ENCODE peak calls at places on chromosomes 2 and 18, in eight cellular contexts. One of them, this sample, is unnamed.

GRCh38 chr2:35343135-35343534 is 1012.4 kb upstream of the CRIM1 start:
- DNase-seq in adrenal gland: no peak
- DNase-seq in WTC11: no peak
- DNase-seq in retinal pigment epithelial cell: no peak
- DNase-seq in fibroblast of pulmonary artery: no peak
- DNase-seq in psoas muscle: no peak
- DNase-seq in brain microvascular endothelial cell: no peak
- DNase-seq in lower lobe of right lung: no peak
- DNase-seq in this sample: no peak

GRCh38 chr2:225270861-225271260 is 128.6 kb upstream of the NYAP2 start:
- DNase-seq in adrenal gland: no peak
- DNase-seq in WTC11: no peak
- DNase-seq in retinal pigment epithelial cell: peak; percentile 62
- DNase-seq in fibroblast of pulmonary artery: peak; percentile 52
- DNase-seq in psoas muscle: no peak
- DNase-seq in brain microvascular endothelial cell: peak; percentile 45
- DNase-seq in lower lobe of right lung: no peak
- DNase-seq in this sample: no peak

GRCh38 chr2:15984367-15985255 is 44.3 kb downstream of the MYCN start:
- DNase-seq in adrenal gland: peak; percentile 74
- DNase-seq in WTC11: peak; percentile 44
- DNase-seq in retinal pigment epithelial cell: no peak
- DNase-seq in fibroblast of pulmonary artery: no peak
- DNase-seq in psoas muscle: peak; percentile 24
- DNase-seq in brain microvascular endothelial cell: no peak
- DNase-seq in lower lobe of right lung: no peak
- DNase-seq in this sample: no peak

GRCh38 chr2:23602113-23602512 is 217.1 kb downstream of the KLHL29 start:
- DNase-seq in adrenal gland: peak; percentile 87
- DNase-seq in WTC11: no peak
- DNase-seq in retinal pigment epithelial cell: no peak
- DNase-seq in fibroblast of pulmonary artery: peak; percentile 66
- DNase-seq in psoas muscle: peak; percentile 86
- DNase-seq in brain microvascular endothelial cell: peak; percentile 86
- DNase-seq in lower lobe of right lung: no peak
- DNase-seq in this sample: peak; percentile 97

GRCh38 chr2:112712903-112713584 is 7.8 kb upstream of the NT5DC4 start:
- DNase-seq in adrenal gland: peak; percentile 65
- DNase-seq in WTC11: no peak
- DNase-seq in retinal pigment epithelial cell: no peak
- DNase-seq in fibroblast of pulmonary artery: peak; percentile 84
- DNase-seq in psoas muscle: no peak
- DNase-seq in brain microvascular endothelial cell: peak; percentile 97
- DNase-seq in lower lobe of right lung: no peak
- DNase-seq in this sample: no peak

GRCh38 chr2:66578853-66579158 is 143.9 kb downstream of the MEIS1 start:
- DNase-seq in adrenal gland: no peak
- DNase-seq in WTC11: no peak
- DNase-seq in retinal pigment epithelial cell: no peak
- DNase-seq in fibroblast of pulmonary artery: no peak
- DNase-seq in psoas muscle: no peak
- DNase-seq in brain microvascular endothelial cell: no peak
- DNase-seq in lower lobe of right lung: no peak
- DNase-seq in this sample: no peak

GRCh38 chr2:218736535-218736934 is 25.9 kb downstream of the TTLL4 start:
- DNase-seq in adrenal gland: no peak
- DNase-seq in WTC11: no peak
- DNase-seq in retinal pigment epithelial cell: no peak
- DNase-seq in fibroblast of pulmonary artery: no peak
- DNase-seq in psoas muscle: no peak
- DNase-seq in brain microvascular endothelial cell: no peak
- DNase-seq in lower lobe of right lung: no peak
- DNase-seq in this sample: no peak

GRCh38 chr2:199739413-199740110 is 111.4 kb downstream of the FTCDNL1 start:
- DNase-seq in adrenal gland: peak; percentile 87
- DNase-seq in WTC11: peak; percentile 86
- DNase-seq in retinal pigment epithelial cell: no peak
- DNase-seq in fibroblast of pulmonary artery: peak; percentile 60
- DNase-seq in psoas muscle: peak; percentile 51
- DNase-seq in brain microvascular endothelial cell: peak; percentile 57
- DNase-seq in lower lobe of right lung: peak; percentile 81
- DNase-seq in this sample: no peak

GRCh38 chr2:227503433-227504406 is 31.8 kb downstream of the AGFG1 start:
- DNase-seq in adrenal gland: peak; percentile 87
- DNase-seq in WTC11: no peak
- DNase-seq in retinal pigment epithelial cell: no peak
- DNase-seq in fibroblast of pulmonary artery: peak; percentile 50
- DNase-seq in psoas muscle: peak; percentile 37
- DNase-seq in brain microvascular endothelial cell: peak; percentile 31
- DNase-seq in lower lobe of right lung: no peak
- DNase-seq in this sample: no peak

GRCh38 chr2:40431600-40431955 is 20.3 kb downstream of the SLC8A1 start:
- DNase-seq in adrenal gland: peak; percentile 59
- DNase-seq in WTC11: no peak
- DNase-seq in retinal pigment epithelial cell: no peak
- DNase-seq in fibroblast of pulmonary artery: peak; percentile 68
- DNase-seq in psoas muscle: no peak
- DNase-seq in brain microvascular endothelial cell: peak; percentile 29
- DNase-seq in lower lobe of right lung: peak; percentile 53
- DNase-seq in this sample: no peak

GRCh38 chr18:59994357-59994756 is 94.6 kb downstream of the PMAIP1 start:
- DNase-seq in adrenal gland: no peak
- DNase-seq in WTC11: no peak
- DNase-seq in retinal pigment epithelial cell: no peak
- DNase-seq in fibroblast of pulmonary artery: peak; percentile 18
- DNase-seq in psoas muscle: no peak
- DNase-seq in brain microvascular endothelial cell: no peak
- DNase-seq in lower lobe of right lung: no peak
- DNase-seq in this sample: no peak

GRCh38 chr2:197327776-197328169 is 17.2 kb upstream of the ANKRD44 start:
- DNase-seq in adrenal gland: no peak
- DNase-seq in WTC11: no peak
- DNase-seq in retinal pigment epithelial cell: no peak
- DNase-seq in fibroblast of pulmonary artery: no peak
- DNase-seq in psoas muscle: no peak
- DNase-seq in brain microvascular endothelial cell: no peak
- DNase-seq in lower lobe of right lung: no peak
- DNase-seq in this sample: no peak

GRCh38 chr2:176176233-176176632 is 12.2 kb upstream of the HOXD1 start:
- DNase-seq in adrenal gland: no peak
- DNase-seq in WTC11: no peak
- DNase-seq in retinal pigment epithelial cell: no peak
- DNase-seq in fibroblast of pulmonary artery: no peak
- DNase-seq in psoas muscle: no peak
- DNase-seq in brain microvascular endothelial cell: no peak
- DNase-seq in lower lobe of right lung: no peak
- DNase-seq in this sample: no peak

GRCh38 chr2:30072250-30072842 is 74.5 kb upstream of the YPEL5 start:
- DNase-seq in adrenal gland: peak; percentile 91
- DNase-seq in WTC11: peak; percentile 81
- DNase-seq in retinal pigment epithelial cell: peak; percentile 15
- DNase-seq in fibroblast of pulmonary artery: peak; percentile 82
- DNase-seq in psoas muscle: peak; percentile 28
- DNase-seq in brain microvascular endothelial cell: peak; percentile 85
- DNase-seq in lower lobe of right lung: no peak
- DNase-seq in this sample: no peak

GRCh38 chr2:236663267-236663666 is 93.6 kb downstream of the ACKR3 start:
- DNase-seq in adrenal gland: no peak
- DNase-seq in WTC11: no peak
- DNase-seq in retinal pigment epithelial cell: peak; percentile 71
- DNase-seq in fibroblast of pulmonary artery: peak; percentile 51
- DNase-seq in psoas muscle: peak; percentile 76
- DNase-seq in brain microvascular endothelial cell: no peak
- DNase-seq in lower lobe of right lung: no peak
- DNase-seq in this sample: no peak

GRCh38 chr2:16365391-16365790 is 300.2 kb downstream of the CYRIA start:
- DNase-seq in adrenal gland: no peak
- DNase-seq in WTC11: no peak
- DNase-seq in retinal pigment epithelial cell: no peak
- DNase-seq in fibroblast of pulmonary artery: no peak
- DNase-seq in psoas muscle: no peak
- DNase-seq in brain microvascular endothelial cell: no peak
- DNase-seq in lower lobe of right lung: no peak
- DNase-seq in this sample: no peak

GRCh38 chr2:226813148-226813701 is 13.6 kb upstream of the IRS1 start:
- DNase-seq in adrenal gland: no peak
- DNase-seq in WTC11: peak; percentile 26
- DNase-seq in retinal pigment epithelial cell: no peak
- DNase-seq in fibroblast of pulmonary artery: no peak
- DNase-seq in psoas muscle: no peak
- DNase-seq in brain microvascular endothelial cell: peak; percentile 37
- DNase-seq in lower lobe of right lung: no peak
- DNase-seq in this sample: no peak

GRCh38 chr2:22893773-22894517 is 491.0 kb upstream of the KLHL29 start:
- DNase-seq in adrenal gland: no peak
- DNase-seq in WTC11: no peak
- DNase-seq in retinal pigment epithelial cell: no peak
- DNase-seq in fibroblast of pulmonary artery: no peak
- DNase-seq in psoas muscle: no peak
- DNase-seq in brain microvascular endothelial cell: no peak
- DNase-seq in lower lobe of right lung: no peak
- DNase-seq in this sample: no peak

GRCh38 chr2:196131384-196131861 is 40.0 kb downstream of the STK17B start:
- DNase-seq in adrenal gland: peak; percentile 66
- DNase-seq in WTC11: peak; percentile 67
- DNase-seq in retinal pigment epithelial cell: no peak
- DNase-seq in fibroblast of pulmonary artery: peak; percentile 49
- DNase-seq in psoas muscle: peak; percentile 29
- DNase-seq in brain microvascular endothelial cell: peak; percentile 47
- DNase-seq in lower lobe of right lung: peak; percentile 55
- DNase-seq in this sample: no peak
- TF ChIP-seq CTCF in adrenal gland: no peak
- TF ChIP-seq CTCF in WTC11: peak; percentile 57
- TF ChIP-seq CTCF in retinal pigment epithelial cell: peak; percentile 8
- TF ChIP-seq CTCF in fibroblast of pulmonary artery: peak; percentile 28
- TF ChIP-seq CTCF in psoas muscle: peak; percentile 18
- TF ChIP-seq CTCF in brain microvascular endothelial cell: peak; percentile 66
- TF ChIP-seq CTCF in lower lobe of right lung: peak; percentile 55
- TF ChIP-seq CTCF in this sample: peak; percentile 81

GRCh38 chr2:182132605-182133004 is 147.0 kb downstream of the PPP1R1C start:
- DNase-seq in adrenal gland: no peak
- DNase-seq in WTC11: no peak
- DNase-seq in retinal pigment epithelial cell: no peak
- DNase-seq in fibroblast of pulmonary artery: peak; percentile 31
- DNase-seq in psoas muscle: no peak
- DNase-seq in brain microvascular endothelial cell: no peak
- DNase-seq in lower lobe of right lung: no peak
- DNase-seq in this sample: no peak
- TF ChIP-seq CTCF in adrenal gland: no peak
- TF ChIP-seq CTCF in WTC11: no peak
- TF ChIP-seq CTCF in retinal pigment epithelial cell: peak; percentile 48
- TF ChIP-seq CTCF in fibroblast of pulmonary artery: peak; percentile 21
- TF ChIP-seq CTCF in psoas muscle: no peak
- TF ChIP-seq CTCF in brain microvascular endothelial cell: peak; percentile 44
- TF ChIP-seq CTCF in lower lobe of right lung: no peak
- TF ChIP-seq CTCF in this sample: peak; percentile 81

DNA sequence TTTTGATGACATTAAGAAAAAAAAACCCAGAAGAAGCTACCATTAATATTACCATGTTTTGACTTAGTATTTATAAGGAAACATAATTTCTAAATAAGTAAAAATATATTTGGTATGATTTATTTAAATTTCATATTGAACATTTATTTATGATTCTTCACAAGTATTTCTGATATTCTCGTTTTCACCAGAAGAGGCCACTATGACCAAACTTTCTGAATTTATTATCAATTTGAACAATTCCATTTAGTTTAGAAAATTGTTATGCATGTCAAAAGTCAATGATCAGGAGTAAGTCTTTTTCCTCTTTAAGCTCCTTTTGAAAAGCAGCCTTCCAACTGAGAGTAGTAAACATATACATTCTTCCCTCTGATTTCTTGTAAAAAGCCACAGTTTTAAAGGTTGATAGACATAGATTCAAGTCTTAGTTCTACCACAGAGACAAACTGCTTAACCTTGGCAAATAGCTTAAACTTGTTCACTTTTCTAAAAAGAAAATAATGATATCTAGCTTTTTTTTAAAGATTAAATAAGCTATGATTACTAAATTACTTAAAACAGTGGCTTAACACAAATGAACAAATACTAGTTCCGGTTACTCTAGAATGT is 329.9 kb downstream of the TRIB2 start:
- DNase-seq in adrenal gland: no peak
- DNase-seq in WTC11: no peak
- DNase-seq in retinal pigment epithelial cell: no peak
- DNase-seq in fibroblast of pulmonary artery: peak; percentile 45
- DNase-seq in psoas muscle: no peak
- DNase-seq in brain microvascular endothelial cell: no peak
- DNase-seq in lower lobe of right lung: no peak
- DNase-seq in this sample: no peak
- TF ChIP-seq CTCF in adrenal gland: peak; percentile 27
- TF ChIP-seq CTCF in WTC11: peak; percentile 8
- TF ChIP-seq CTCF in retinal pigment epithelial cell: peak; percentile 36
- TF ChIP-seq CTCF in fibroblast of pulmonary artery: peak; percentile 35
- TF ChIP-seq CTCF in psoas muscle: peak; percentile 16
- TF ChIP-seq CTCF in brain microvascular endothelial cell: no peak
- TF ChIP-seq CTCF in lower lobe of right lung: peak; percentile 21
- TF ChIP-seq CTCF in this sample: peak; percentile 86

DNA sequence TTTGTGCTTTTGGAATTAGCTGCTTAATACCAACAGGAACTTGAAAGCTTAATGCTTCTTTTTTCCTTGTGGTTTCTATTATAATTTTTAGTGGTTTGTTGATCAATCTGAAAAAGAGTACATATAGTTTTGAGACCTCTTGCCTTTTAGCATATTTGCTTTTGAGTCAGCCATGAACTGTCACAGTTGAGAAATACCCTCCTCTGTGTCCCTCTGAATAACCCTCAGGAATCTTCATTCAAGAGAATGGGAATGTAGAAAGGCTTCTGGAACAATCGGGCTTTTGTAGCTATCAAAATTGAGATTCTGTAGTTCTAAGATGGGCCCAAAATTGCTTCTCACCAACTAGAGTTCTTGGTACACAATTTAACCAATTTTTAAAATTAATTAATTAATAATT is 451.1 kb upstream of the TRIB2 start:
- DNase-seq in adrenal gland: no peak
- DNase-seq in WTC11: no peak
- DNase-seq in retinal pigment epithelial cell: no peak
- DNase-seq in fibroblast of pulmonary artery: no peak
- DNase-seq in psoas muscle: no peak
- DNase-seq in brain microvascular endothelial cell: no peak
- DNase-seq in lower lobe of right lung: no peak
- DNase-seq in this sample: no peak
- TF ChIP-seq CTCF in adrenal gland: no peak
- TF ChIP-seq CTCF in WTC11: no peak
- TF ChIP-seq CTCF in retinal pigment epithelial cell: no peak
- TF ChIP-seq CTCF in fibroblast of pulmonary artery: no peak
- TF ChIP-seq CTCF in psoas muscle: no peak
- TF ChIP-seq CTCF in brain microvascular endothelial cell: no peak
- TF ChIP-seq CTCF in lower lobe of right lung: no peak
- TF ChIP-seq CTCF in this sample: no peak

DNA sequence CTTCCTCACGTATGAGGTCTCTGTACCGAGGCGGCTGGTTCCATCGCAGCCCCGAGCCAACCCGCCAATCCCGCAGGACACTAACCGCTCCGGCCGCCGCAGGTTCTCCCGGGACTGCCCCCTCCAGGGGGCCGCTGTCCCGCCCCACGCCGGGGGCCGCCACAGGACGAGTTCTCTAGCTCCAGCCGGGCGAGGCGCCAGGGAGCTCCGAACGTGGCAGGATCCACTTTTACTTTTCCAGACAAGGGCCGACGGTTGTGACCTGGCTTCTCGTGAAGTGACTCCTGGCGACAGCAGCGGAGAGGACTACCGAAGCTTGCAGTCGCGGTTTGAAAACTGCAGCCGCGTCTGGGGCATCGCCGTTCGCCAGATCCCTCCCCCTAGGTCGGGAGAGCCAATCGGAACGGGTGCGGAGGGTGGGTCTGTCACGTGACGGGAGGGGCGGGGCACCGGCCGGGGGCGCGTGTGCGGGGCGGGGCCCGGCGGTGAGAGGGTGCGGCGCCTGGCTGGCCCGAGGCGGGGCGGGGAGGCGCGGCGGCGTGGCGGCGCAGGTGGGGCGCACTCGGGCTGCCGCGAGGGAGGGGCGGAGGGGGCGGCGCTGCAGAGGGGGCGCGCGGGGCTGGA is at the start of gene STK17B:
- DNase-seq in adrenal gland: peak; percentile 96
- DNase-seq in WTC11: peak; percentile 94
- DNase-seq in retinal pigment epithelial cell: peak; percentile 76
- DNase-seq in fibroblast of pulmonary artery: peak; percentile 93
- DNase-seq in psoas muscle: peak; percentile 95
- DNase-seq in brain microvascular endothelial cell: peak; percentile 88
- DNase-seq in lower lobe of right lung: peak; percentile 96
- DNase-seq in this sample: peak; percentile 95
- TF ChIP-seq CTCF in adrenal gland: no peak
- TF ChIP-seq CTCF in WTC11: no peak
- TF ChIP-seq CTCF in retinal pigment epithelial cell: peak; percentile 9
- TF ChIP-seq CTCF in fibroblast of pulmonary artery: no peak
- TF ChIP-seq CTCF in psoas muscle: no peak
- TF ChIP-seq CTCF in brain microvascular endothelial cell: peak; percentile 15
- TF ChIP-seq CTCF in lower lobe of right lung: no peak
- TF ChIP-seq CTCF in this sample: peak; percentile 58